ENCODE peak calls at places on chromosomes 5 and 9, in nine cellular contexts. Z, L, K, D, H, I, P, B and M are unnamed samples.

GRCh38 chr5:180395540-180396274 is 42.6 kb upstream of the GFPT2 start:
- DNase-seq in Z (no peak), L (no peak), K (no peak), D (no peak), H (no peak), I (peak; percentile 17), P (no peak), B (no peak), M (peak; percentile 43)

GRCh38 chr5:83509535-83509934 is 38.0 kb downstream of the VCAN start:
- DNase-seq in Z (peak; percentile 78), L (no peak), K (peak; percentile 26), D (peak; percentile 32), H (no peak), I (peak; percentile 17), P (no peak), B (no peak), M (no peak)

GRCh38 chr5:10726179-10726912 is 34.7 kb downstream of the DAP start:
- DNase-seq in Z (no peak), L (no peak), K (no peak), D (no peak), H (no peak), I (no peak), P (no peak), B (peak; percentile 58), M (no peak)

GRCh38 chr9:124695280-124695890 is 75.7 kb downstream of the NR6A1 start:
- DNase-seq in Z (peak; percentile 68), L (no peak), K (no peak), D (no peak), H (no peak), I (peak; percentile 36), P (no peak), B (peak; percentile 58), M (no peak)

GRCh38 chr9:89886281-89886700 is 281.5 kb downstream of the GADD45G start:
- DNase-seq in Z (peak; percentile 29), L (no peak), K (no peak), D (no peak), H (no peak), I (no peak), P (no peak), B (no peak), M (peak; percentile 30)

GRCh38 chr5:103013933-103014552 is 105.9 kb downstream of the GIN1 start:
- DNase-seq in Z (no peak), L (no peak), K (no peak), D (no peak), H (no peak), I (peak; percentile 35), P (no peak), B (no peak), M (no peak)

GRCh38 chr5:106521701-106522100 is 1149.0 kb downstream of the EFNA5 start:
- DNase-seq in Z (peak; percentile 85), L (no peak), K (no peak), D (peak; percentile 73), H (no peak), I (peak; percentile 13), P (no peak), B (no peak), M (no peak)

GRCh38 chr5:39578887-39579497 is 154.2 kb upstream of the DAB2 start:
- DNase-seq in Z (peak; percentile 55), L (no peak), K (no peak), D (no peak), H (no peak), I (peak; percentile 52), P (no peak), B (no peak), M (no peak)

GRCh38 chr5:149959406-149960236 is 937 bp upstream of the SLC26A2 start:
- DNase-seq in Z (peak; percentile 66), L (no peak), K (no peak), D (no peak), H (peak; percentile 22), I (peak; percentile 88), P (no peak), B (no peak), M (no peak)

GRCh38 chr5:159316519-159317383 is 13.5 kb downstream of the IL12B start:
- DNase-seq in Z (peak; percentile 64), L (peak; percentile 40), K (no peak), D (peak; percentile 24), H (peak; percentile 24), I (peak; percentile 62), P (peak; percentile 41), B (no peak), M (no peak)

GRCh38 chr5:150539206-150539605 is 31.3 kb downstream of the NDST1 start:
- DNase-seq in Z (no peak), L (no peak), K (no peak), D (no peak), H (no peak), I (no peak), P (no peak), B (no peak), M (no peak)

GRCh38 chr5:124651663-124652513 is 94.6 kb downstream of the ZNF608 start:
- DNase-seq in Z (peak; percentile 64), L (peak; percentile 52), K (peak; percentile 76), D (peak; percentile 65), H (no peak), I (peak; percentile 90), P (peak; percentile 86), B (peak; percentile 95), M (peak; percentile 90)

GRCh38 chr5:40484495-40484894 is 195.2 kb upstream of the PTGER4 start:
- DNase-seq in Z (no peak), L (no peak), K (no peak), D (no peak), H (no peak), I (no peak), P (no peak), B (no peak), M (no peak)

GRCh38 chr5:80142996-80143395 is 107.8 kb downstream of the THBS4 start:
- DNase-seq in Z (no peak), L (no peak), K (no peak), D (no peak), H (no peak), I (no peak), P (no peak), B (no peak), M (no peak)

GRCh38 chr5:150486402-150487198 is 21.3 kb upstream of the NDST1 start:
- DNase-seq in Z (peak; percentile 69), L (peak; percentile 71), K (peak; percentile 65), D (no peak), H (no peak), I (peak; percentile 70), P (peak; percentile 57), B (no peak), M (peak; percentile 87)

GRCh38 chr5:149765932-149766331 is 35.8 kb downstream of the PPARGC1B start:
- DNase-seq in Z (no peak), L (no peak), K (no peak), D (no peak), H (no peak), I (no peak), P (no peak), B (no peak), M (no peak)

DNA sequence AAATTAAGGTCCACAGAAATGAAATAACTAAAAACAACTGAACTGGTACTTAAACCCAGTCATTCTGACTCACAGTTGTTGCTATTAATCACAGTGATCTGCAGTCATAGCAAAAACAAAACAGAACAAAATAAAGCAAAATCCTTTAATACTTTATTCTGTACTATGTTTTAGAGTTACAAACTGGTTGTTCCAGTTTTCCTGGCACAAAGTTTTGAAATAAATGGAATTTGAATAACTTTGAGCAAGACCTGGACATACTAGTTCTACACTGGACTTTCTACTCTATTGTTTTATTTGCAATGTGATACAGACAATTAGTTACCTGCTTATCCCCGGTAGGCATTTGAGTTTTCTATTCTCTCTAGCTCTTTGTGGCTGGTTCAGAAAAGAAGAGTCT is 147.9 kb downstream of the DMRT2 start:
- DNase-seq in Z (peak; percentile 5), L (no peak), K (no peak), D (no peak), H (no peak), I (peak; percentile 80), P (no peak), B (no peak), M (no peak)
- H3K4me3 ChIP-seq in Z (no peak overlapping the region), L (no peak overlapping the region), K (no peak overlapping the region), D (no peak overlapping the region), H (no peak overlapping the region), I (no peak overlapping the region), P (no peak overlapping the region), B (no peak overlapping the region), M (no peak overlapping the region)

DNA sequence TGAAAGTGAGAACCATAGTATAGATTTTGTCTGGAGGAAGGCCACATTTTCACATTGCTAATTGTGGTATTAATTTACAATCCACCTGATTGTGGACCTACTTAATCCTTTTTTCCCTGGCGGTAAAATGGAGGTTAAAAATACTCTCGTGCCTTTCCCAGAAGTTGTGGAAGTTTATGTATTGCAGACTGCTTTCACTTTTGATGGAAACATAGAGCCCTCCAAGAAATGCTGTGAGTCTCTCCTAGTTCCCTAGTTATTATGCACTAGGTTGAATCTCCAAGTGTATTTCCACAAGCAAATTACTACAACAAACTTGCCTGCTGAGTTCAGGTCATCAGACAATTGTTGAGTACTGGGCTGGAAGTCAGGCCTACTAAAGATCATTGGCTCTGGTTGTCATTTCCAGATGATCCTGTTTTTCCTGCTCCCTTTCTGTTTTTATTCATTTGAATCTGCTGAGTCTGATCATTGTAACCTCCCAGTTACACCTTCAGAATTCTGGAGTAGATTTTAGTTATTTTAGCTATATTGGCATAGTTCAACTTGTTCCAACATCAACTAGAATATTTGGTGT is 104.1 kb downstream of the CD180 start:
- DNase-seq in Z (peak; percentile 44), L (no peak), K (no peak), D (no peak), H (no peak), I (no peak), P (no peak), B (no peak), M (no peak)
- H3K4me3 ChIP-seq in Z (no peak overlapping the region), L (no peak overlapping the region), K (no peak overlapping the region), D (no peak overlapping the region), H (no peak overlapping the region), I (no peak overlapping the region), P (no peak overlapping the region), B (no peak overlapping the region), M (no peak overlapping the region)

GRCh38 chr5:175478008-175478383 is 364 bp upstream of the SFXN1 start:
- DNase-seq in Z (no peak), L (no peak), K (peak; percentile 23), D (no peak), H (no peak), I (no peak), P (no peak), B (no peak), M (no peak)
- H3K4me3 ChIP-seq in Z (peak overlapping the region; percentile 86), L (peak overlapping the region; percentile 97), K (peak overlapping the region; percentile 94), D (peak overlapping the region; percentile 83), H (peak overlapping the region; percentile 65), I (peak overlapping the region; percentile 100), P (peak overlapping the region; percentile 84), B (peak overlapping the region; percentile 99), M (peak overlapping the region; percentile 87)

DNA sequence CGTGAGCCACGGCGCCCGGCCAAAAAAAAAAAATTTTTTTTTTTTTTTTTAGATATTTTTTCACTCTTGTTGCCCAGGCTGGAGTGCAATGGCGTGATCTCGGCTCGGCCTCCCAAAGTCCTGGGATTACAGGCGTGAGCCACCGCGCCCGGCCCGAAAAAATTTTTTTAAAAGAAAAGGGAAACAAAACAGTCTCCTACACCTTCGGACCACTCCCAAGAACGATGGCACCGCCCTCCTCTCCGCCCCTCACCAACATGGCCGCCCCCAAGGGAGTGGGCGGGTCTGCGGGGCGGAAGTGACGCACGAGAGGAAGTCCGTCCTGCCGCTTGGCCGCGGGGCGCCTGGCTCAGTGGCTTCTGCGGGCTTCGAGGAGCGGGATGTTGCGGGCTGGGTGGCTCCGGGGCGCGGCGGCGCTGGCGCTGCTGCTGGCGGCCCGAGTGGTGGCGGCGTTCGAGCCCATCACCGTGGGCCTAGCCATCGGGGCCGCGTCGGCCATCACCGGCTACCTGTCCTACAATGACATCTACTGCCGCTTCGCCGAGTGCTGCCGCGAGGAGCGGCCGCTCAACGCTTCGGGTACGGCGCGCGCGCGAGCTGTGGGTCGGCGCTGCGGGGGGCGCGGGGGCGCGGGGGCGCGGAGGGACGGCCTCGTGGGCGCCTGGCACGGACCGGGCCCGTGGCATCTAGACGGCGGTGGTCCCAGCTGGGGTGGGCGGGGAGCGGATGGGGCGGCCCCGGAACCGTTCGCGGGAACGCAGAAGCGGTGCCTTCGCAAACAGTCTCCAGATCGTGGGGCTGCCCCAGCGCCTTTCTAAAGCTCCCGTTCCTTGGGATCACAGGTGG is at the start of gene TOR1B:
- DNase-seq in Z (peak; percentile 94), L (peak; percentile 86), K (peak; percentile 94), D (peak; percentile 71), H (peak; percentile 94), I (peak; percentile 95), P (peak; percentile 96), B (peak; percentile 98), M (peak; percentile 97)
- H3K4me3 ChIP-seq in Z (peak within 1 kb of the TSS; percentile 67), L (peak within 1 kb of the TSS; percentile 84), K (peak within 1 kb of the TSS; percentile 64), D (peak within 1 kb of the TSS; percentile 76), H (peak within 1 kb of the TSS; percentile 84), I (peak within 1 kb of the TSS; percentile 92), P (peak within 1 kb of the TSS; percentile 81), B (peak within 1 kb of the TSS; percentile 97), M (peak within 1 kb of the TSS; percentile 77)